ENCODE peak calls at places on chromosomes 13 and 19, in six cellular contexts. Z is body of pancreas, O is aorta, Y is ascending aorta, T is heart right ventricle, B is endothelial cell of umbilical vein. J is an unnamed sample.

GRCh38 chr13:91017031-91017668 is 330.3 kb upstream of the MIR17HG start:
- DNase-seq in Y (no peak), Z (peak; percentile 57), B (peak; percentile 12), T (no peak), O (no peak), J (no peak)

GRCh38 chr13:27036236-27036981 is 135.2 kb downstream of the USP12 start:
- DNase-seq in T (no peak), Y (no peak), O (no peak), B (no peak), Z (no peak), J (no peak)

GRCh38 chr13:113291997-113292862 is 4.8 kb upstream of the LAMP1 start:
- DNase-seq in Y (no peak), T (no peak), O (peak; percentile 56), B (peak; percentile 46), Z (no peak), J (no peak)

GRCh38 chr13:87999791-88000190 is 328.6 kb downstream of the SLITRK5 start:
- DNase-seq in T (no peak), Z (no peak), Y (no peak), O (no peak), B (no peak), J (no peak)

GRCh38 chr13:23087884-23088283 is 92.9 kb upstream of the SGCG start:
- DNase-seq in Z (peak; percentile 24), Y (no peak), O (no peak), B (no peak), T (no peak), J (no peak)

GRCh38 chr19:55526216-55527196 is 10.4 kb downstream of the SBK2 start:
- DNase-seq in T (peak; percentile 72), Z (peak; percentile 53), B (peak; percentile 59), O (peak; percentile 71), Y (no peak), J (no peak)

GRCh38 chr13:50543767-50544166 is 299.7 kb downstream of the DLEU7 start:
- DNase-seq in T (no peak), Z (no peak), O (peak; percentile 43), B (no peak), Y (no peak), J (no peak)

GRCh38 chr13:26695360-26695705 is 65.3 kb downstream of the GPR12 start:
- DNase-seq in B (no peak), Y (no peak), O (no peak), T (no peak), Z (no peak), J (no peak)

GRCh38 chr13:49454388-49455015 is 10.4 kb downstream of the SETDB2 start:
- DNase-seq in O (no peak), Y (no peak), T (no peak), Z (no peak), B (no peak), J (no peak)

GRCh38 chr13:112118451-112119064 is 51.6 kb downstream of the SOX1 start:
- DNase-seq in B (no peak), Z (no peak), O (no peak), Y (no peak), T (no peak), J (no peak)

GRCh38 chr13:110521296-110521680 is 40.2 kb downstream of the RAB20 start:
- DNase-seq in T (no peak), Y (no peak), O (no peak), B (no peak), Z (no peak), J (no peak)

GRCh38 chr19:18291590-18292459 is 10.4 kb upstream of the JUND start:
- DNase-seq in B (peak; percentile 72), T (peak; percentile 93), Y (peak; percentile 81), Z (peak; percentile 70), O (peak; percentile 97), J (peak; percentile 71)

GRCh38 chr19:15532779-15533521 is 24.6 kb downstream of the CYP4F22 start:
- DNase-seq in Z (no peak), O (no peak), Y (no peak), T (no peak), B (no peak), J (no peak)

GRCh38 chr13:26503826-26504594 is 53.5 kb upstream of the WASF3 start:
- DNase-seq in B (no peak), T (no peak), Z (no peak), O (no peak), Y (no peak), J (no peak)

GRCh38 chr19:49057636-49058234 is at the start of gene CGB7:
- DNase-seq in Y (no peak), O (peak; percentile 82), B (peak; percentile 54), T (peak; percentile 76), Z (peak; percentile 77), J (peak; percentile 29)

GRCh38 chr13:97448503-97449251 is 14.7 kb downstream of the RAP2A start:
- DNase-seq in Z (no peak), O (no peak), T (no peak), B (no peak), Y (no peak), J (no peak)

GRCh38 chr13:107144432-107144831 is 576.5 kb upstream of the ARGLU1 start:
- DNase-seq in O (no peak), Z (no peak), B (peak; percentile 60), T (no peak), Y (no peak), J (no peak)

GRCh38 chr19:22919946-22920345 is 83.0 kb downstream of the ZNF728 start:
- DNase-seq in B (no peak), Z (no peak), Y (no peak), O (no peak), T (no peak), J (no peak)

GRCh38 chr19:54041969-54042606 is 21.6 kb downstream of the VSTM1 start:
- DNase-seq in B (no peak), Y (no peak), O (no peak), T (no peak), Z (no peak), J (no peak)

GRCh38 chr19:35986664-35987570 is 8.1 kb upstream of the SDHAF1 start:
- DNase-seq in Y (no peak), O (peak; percentile 77), Z (no peak), T (peak; percentile 12), B (no peak), J (no peak)

GRCh38 chr19:3603121-3603841 is 3.4 kb downstream of the TBXA2R start:
- DNase-seq in T (no peak), Y (no peak), O (peak; percentile 85), B (no peak), Z (peak; percentile 33), J (no peak)

GRCh38 chr19:11530432-11530831 is 1.5 kb upstream of the ECSIT start:
- DNase-seq in Z (peak; percentile 78), B (peak; percentile 84), Y (no peak), T (peak; percentile 78), O (peak; percentile 78), J (no peak)

GRCh38 chr19:16628984-16629691 is 1.1 kb upstream of the MED26 start:
- DNase-seq in Z (peak; percentile 53), T (peak; percentile 65), Y (no peak), B (peak; percentile 61), O (no peak), J (no peak)

GRCh38 chr19:55472463-55472862 is 4.0 kb upstream of the ZNF628 start:
- DNase-seq in O (no peak), B (no peak), Z (no peak), T (no peak), Y (no peak), J (no peak)

GRCh38 chr19:18674616-18675015 is 8.9 kb upstream of the CRTC1 start:
- DNase-seq in Z (no peak), T (peak; percentile 72), Y (no peak), B (no peak), O (no peak), J (no peak)

GRCh38 chr19:46984077-46985010 is 35.3 kb upstream of the NPAS1 start:
- DNase-seq in O (peak; percentile 60), T (no peak), B (peak; percentile 40), Z (no peak), Y (no peak), J (peak; percentile 43)

GRCh38 chr13:112689498-112690241 is at the start of gene ATP11A:
- DNase-seq in T (peak; percentile 93), O (peak; percentile 96), Z (peak; percentile 94), Y (peak; percentile 51), B (peak; percentile 90), J (peak; percentile 80)

GRCh38 chr19:30549151-30549550 is 177.0 kb downstream of the ZNF536 start:
- DNase-seq in Y (no peak), B (no peak), T (no peak), Z (no peak), O (no peak), J (no peak)
- H3K4me3 ChIP-seq in Y (no peak overlapping the region), B (no peak overlapping the region), T (no peak overlapping the region), Z (no peak overlapping the region), O (no peak overlapping the region), J (no peak overlapping the region)

GRCh38 chr19:13018037-13018914 is 23.0 kb downstream of the NFIX start:
- DNase-seq in Y (no peak), B (peak; percentile 38), O (peak; percentile 80), T (peak; percentile 75), Z (no peak), J (no peak)
- H3K4me3 ChIP-seq in Y (peak overlapping the region; percentile 36), B (no peak overlapping the region), O (no peak overlapping the region), T (peak overlapping the region; percentile 13), Z (no peak overlapping the region), J (no peak overlapping the region)

DNA sequence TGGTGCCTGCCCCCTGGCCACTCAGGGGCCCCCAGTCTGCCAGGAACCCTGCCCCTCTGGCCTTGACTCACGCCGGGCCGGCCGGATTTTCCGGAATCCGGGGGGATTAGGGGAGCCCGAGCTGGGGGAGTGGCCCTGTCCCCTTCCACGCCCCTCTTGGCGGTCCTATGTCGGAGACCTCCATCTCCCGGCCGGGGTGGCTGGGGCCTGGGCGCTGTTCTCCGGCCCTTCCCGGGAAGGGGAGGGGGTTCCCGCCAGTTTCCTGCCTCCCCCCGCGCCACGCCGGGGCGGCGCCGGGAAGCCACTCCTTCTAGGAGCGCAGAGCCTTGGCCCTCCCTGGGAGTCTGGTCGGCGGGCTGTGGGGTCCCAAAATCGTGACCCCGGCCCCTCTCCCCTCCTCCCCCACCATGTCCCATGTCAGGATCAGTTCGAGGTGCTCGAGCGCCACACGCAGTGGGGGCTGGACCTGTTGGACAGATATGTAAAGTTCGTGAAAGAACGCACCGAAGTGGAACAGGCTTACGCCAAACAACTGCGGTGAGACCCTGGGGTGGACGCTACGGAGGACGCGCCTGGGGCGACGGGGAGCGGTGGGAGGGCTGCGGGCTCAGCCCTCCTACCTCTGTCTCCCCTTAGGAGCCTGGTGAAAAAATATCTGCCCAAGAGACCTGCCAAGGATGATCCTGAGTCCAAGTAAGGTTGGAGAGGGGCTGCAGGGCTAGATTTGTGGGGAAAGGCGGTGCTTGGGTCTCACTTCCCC is 1.3 kb downstream of the TRIP10 start:
- DNase-seq in T (peak; percentile 78), Z (peak; percentile 48), Y (no peak), O (peak; percentile 78), B (peak; percentile 46), J (no peak)
- H3K4me3 ChIP-seq in T (peak overlapping the region; percentile 83), Z (peak overlapping the region; percentile 42), Y (peak overlapping the region; percentile 65), O (peak overlapping the region; percentile 83), B (peak overlapping the region; percentile 80), J (peak overlapping the region; percentile 88)

GRCh38 chr19:7842661-7843294 is 12.8 kb downstream of the EVI5L start:
- DNase-seq in B (no peak), T (no peak), Z (no peak), O (peak; percentile 8), Y (no peak), J (no peak)
- H3K4me3 ChIP-seq in B (no peak overlapping the region), T (no peak overlapping the region), Z (no peak overlapping the region), O (no peak overlapping the region), Y (no peak overlapping the region), J (no peak overlapping the region)